ENCODE peak calls at places on chromosomes 4 and X, in seven cellular contexts. U is HCT116, R is GM23338, G is K562, W is GM12878, V is endothelial cell of umbilical vein, Q is H1. M is an unnamed sample.
A peak's percentile ranks its signal among the peaks of the same experiment; 100 is the strongest.

GRCh38 chrX:53280703-53281320 is 572 bp downstream of the IQSEC2 start:
- DNase-seq in U (no peak), R (no peak), G (no peak), W (no peak), V (peak; percentile 32), Q (no peak), M (no peak)

GRCh38 chr4:137768196-137768595 is 235.9 kb upstream of the PCDH18 start:
- DNase-seq in U (no peak), R (no peak), G (no peak), W (no peak), V (peak; percentile 8), Q (no peak), M (no peak)

GRCh38 chr4:83504544-83504943 is 19.6 kb upstream of the ABRAXAS1 start:
- DNase-seq in U (no peak), R (no peak), G (no peak), W (no peak), V (no peak), Q (no peak), M (no peak)

GRCh38 chr4:68575081-68575480 is 1.0 kb downstream of the UGT2B17 start:
- DNase-seq in U (no peak), R (no peak), G (no peak), W (no peak), V (no peak), Q (no peak), M (no peak)

GRCh38 chr4:54525602-54526001 is 132.2 kb upstream of the KIT start:
- DNase-seq in U (no peak), R (no peak), G (no peak), W (no peak), V (no peak), Q (no peak), M (no peak)

GRCh38 chr4:3785292-3785565 is 19.0 kb downstream of the ADRA2C start:
- DNase-seq in U (no peak), R (no peak), G (no peak), W (no peak), V (no peak), Q (no peak), M (no peak)

GRCh38 chr4:41410049-41410448 is 127.9 kb upstream of the LIMCH1 start:
- DNase-seq in U (no peak), R (no peak), G (no peak), W (no peak), V (no peak), Q (no peak), M (no peak)

GRCh38 chr4:75530556-75531322 is 16.5 kb downstream of the THAP6 start:
- DNase-seq in U (no peak), R (no peak), G (no peak), W (no peak), V (no peak), Q (no peak), M (no peak)

GRCh38 chr4:36399762-36400353 is 118.4 kb downstream of the DTHD1 start:
- DNase-seq in U (no peak), R (peak; percentile 46), G (no peak), W (peak; percentile 24), V (peak; percentile 5), Q (no peak), M (no peak)

GRCh38 chrX:103846395-103846794 is 14.3 kb upstream of the RAB9B start:
- DNase-seq in U (no peak), R (no peak), G (no peak), W (no peak), V (no peak), Q (no peak), M (no peak)

GRCh38 chr4:139537292-139537691 is 18.7 kb downstream of the SETD7 start:
- DNase-seq in U (no peak), R (no peak), G (no peak), W (no peak), V (no peak), Q (no peak), M (no peak)

GRCh38 chrX:101195442-101196173 is 24.0 kb upstream of the DRP2 start:
- DNase-seq in U (no peak), R (no peak), G (no peak), W (no peak), V (no peak), Q (no peak), M (no peak)

GRCh38 chr4:183721207-183722081 is 62.4 kb downstream of the TRAPPC11 start:
- DNase-seq in U (no peak), R (peak; percentile 67), G (no peak), W (no peak), V (peak; percentile 68), Q (peak; percentile 61), M (no peak)

GRCh38 chr4:3707423-3708102 is 58.6 kb upstream of the ADRA2C start:
- DNase-seq in U (no peak), R (no peak), G (no peak), W (no peak), V (no peak), Q (no peak), M (no peak)

GRCh38 chrX:96682516-96682915 is 2.1 kb upstream of the DIAPH2 start:
- DNase-seq in U (no peak), R (no peak), G (no peak), W (no peak), V (no peak), Q (no peak), M (no peak)

GRCh38 chrX:103250977-103251376 is 4.0 kb downstream of the TCEAL8 start:
- DNase-seq in U (no peak), R (peak; percentile 33), G (peak; percentile 11), W (no peak), V (no peak), Q (no peak), M (no peak)

GRCh38 chr4:46506876-46507275 is 116.9 kb upstream of the GABRA2 start:
- DNase-seq in U (no peak), R (no peak), G (no peak), W (no peak), V (no peak), Q (no peak), M (peak; percentile 87)

GRCh38 chr4:78057600-78058560 is 757 bp downstream of the FRAS1 start:
- DNase-seq in U (no peak), R (peak; percentile 62), G (no peak), W (no peak), V (peak; percentile 37), Q (peak; percentile 61), M (no peak)

GRCh38 chr4:13182136-13182535 is 302.0 kb downstream of the RAB28 start:
- DNase-seq in U (no peak), R (no peak), G (no peak), W (no peak), V (no peak), Q (no peak), M (no peak)

GRCh38 chr4:127505203-127505602 is 127.6 kb upstream of the INTU start:
- DNase-seq in U (no peak), R (no peak), G (no peak), W (no peak), V (peak; percentile 79), Q (no peak), M (peak; percentile 90)

GRCh38 chr4:8644461-8644891 is 51.9 kb downstream of the CPZ start:
- DNase-seq in U (no peak), R (no peak), G (no peak), W (no peak), V (no peak), Q (no peak), M (no peak)

GRCh38 chr4:41142356-41142755 is 72.0 kb downstream of the APBB2 start:
- DNase-seq in U (no peak), R (no peak), G (no peak), W (no peak), V (peak; percentile 16), Q (no peak), M (no peak)

GRCh38 chrX:80708781-80709180 is 100.9 kb downstream of the BRWD3 start:
- DNase-seq in U (no peak), R (no peak), G (no peak), W (no peak), V (no peak), Q (no peak), M (no peak)

GRCh38 chr4:151294833-151295496 is 18.0 kb downstream of the PRSS48 start:
- DNase-seq in U (no peak), R (no peak), G (no peak), W (no peak), V (no peak), Q (no peak), M (no peak)

GRCh38 chr4:151287409-151287808 is 10.4 kb downstream of the PRSS48 start:
- DNase-seq in U (no peak), R (no peak), G (no peak), W (no peak), V (peak; percentile 24), Q (no peak), M (no peak)

GRCh38 chr4:151291485-151291884 is 14.5 kb downstream of the PRSS48 start:
- DNase-seq in U (no peak), R (no peak), G (no peak), W (no peak), V (no peak), Q (no peak), M (no peak)

GRCh38 chr4:151296227-151296626 is 19.3 kb downstream of the PRSS48 start:
- DNase-seq in U (no peak), R (no peak), G (no peak), W (no peak), V (no peak), Q (no peak), M (no peak)

GRCh38 chr4:151292038-151292437 is 15.1 kb downstream of the PRSS48 start:
- DNase-seq in U (no peak), R (no peak), G (no peak), W (no peak), V (no peak), Q (no peak), M (no peak)
- H3K36me3 ChIP-seq in U (no peaks in the 10 kb centered on the region), R (no peaks in the 10 kb centered on the region), G (no peaks in the 10 kb centered on the region), W (no peaks in the 10 kb centered on the region), V (no peaks in the 10 kb centered on the region), Q (no peaks in the 10 kb centered on the region), M (no peaks in the 10 kb centered on the region)

DNA sequence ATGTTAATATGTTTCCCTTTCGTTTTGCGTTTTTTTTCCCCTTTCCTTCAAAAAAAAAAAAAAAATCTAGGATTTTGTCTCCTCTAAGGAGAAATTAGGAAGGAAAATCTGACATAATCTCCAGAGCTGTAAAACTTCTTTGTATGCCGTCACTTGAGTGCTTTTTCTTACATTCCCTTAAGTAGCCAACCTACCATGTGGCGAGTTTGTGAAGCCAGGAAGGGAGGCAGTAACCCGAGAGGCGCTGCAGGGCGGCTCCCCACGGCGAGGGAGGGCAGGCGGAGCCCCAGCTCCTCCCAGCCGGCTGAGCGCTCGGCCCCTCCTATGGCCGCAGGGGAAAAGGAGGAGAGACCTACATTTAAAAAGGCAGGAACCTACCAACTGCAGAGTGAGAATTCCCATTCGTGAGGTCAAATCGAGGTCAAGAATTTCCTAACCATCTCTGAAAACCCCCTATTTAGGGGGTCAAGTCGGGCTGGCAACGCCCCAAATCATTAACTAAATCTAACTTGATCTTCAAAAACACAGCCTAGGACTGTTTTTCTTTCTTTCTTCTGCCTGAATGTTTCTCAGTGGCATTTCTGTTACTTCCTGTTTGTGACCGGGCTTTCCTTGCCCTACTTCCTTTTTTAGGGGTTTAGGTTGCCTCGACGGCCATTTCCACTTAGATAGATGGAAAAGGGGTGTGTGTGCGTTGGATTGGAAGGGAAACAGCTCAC is 345.1 kb upstream of the KLF3 start:
- DNase-seq in U (peak; percentile 85), R (peak; percentile 95), G (peak; percentile 91), W (peak; percentile 87), V (peak; percentile 88), Q (peak; percentile 85), M (no peak)
- TF ChIP-seq POLR2AphosphoS5 in U (peak; percentile 59), R (peak; percentile 21), G (no peak), W (peak; percentile 59), V (peak; percentile 32), Q (no peak), M (no peak)

GRCh38 chr4:140755811-140756291 is 334 bp downstream of the TBC1D9 start:
- DNase-seq in U (no peak), R (peak; percentile 60), G (no peak), W (no peak), V (peak; percentile 70), Q (peak; percentile 74), M (no peak)
- TF ChIP-seq EZH2 in U (no peak), R (peak; percentile 5), G (no peak), W (no peak), V (no peak), Q (peak; percentile 57), M (no peak)

GRCh38 chr4:26893491-26893890 is 32.9 kb downstream of the STIM2 start:
- DNase-seq in U (no peak), R (no peak), G (no peak), W (no peak), V (no peak), Q (no peak), M (no peak)
- H3K36me3 ChIP-seq in U (no peaks in the 10 kb centered on the region), R (no peaks in the 10 kb centered on the region), G (no peaks in the 10 kb centered on the region), W (no peaks in the 10 kb centered on the region), V (no peaks in the 10 kb centered on the region), Q (no peaks in the 10 kb centered on the region), M (no peaks in the 10 kb centered on the region)

M was measured in SK-N-MC.